ENCODE peak calls at places on chromosomes 7 and 10, in six cellular contexts. P, Y, K, N, I and G are unnamed samples.

GRCh38 chr10:56481521-56482091 is 120.5 kb upstream of the ZWINT start:
- DNase-seq in P (no peak), Y (no peak), K (no peak), N (no peak), I (no peak), G (no peak)

GRCh38 chr7:138756591-138757222 is 41.1 kb upstream of the TMEM213 start:
- DNase-seq in P (no peak), Y (no peak), K (no peak), N (peak; percentile 7), I (no peak), G (no peak)

GRCh38 chr10:88874271-88874670 is 5.8 kb upstream of the STAMBPL1 start:
- DNase-seq in P (no peak), Y (no peak), K (no peak), N (peak; percentile 6), I (no peak), G (no peak)

GRCh38 chr10:82942572-82943091 is 1067.6 kb downstream of the NRG3 start:
- DNase-seq in P (no peak), Y (no peak), K (no peak), N (peak; percentile 71), I (no peak), G (no peak)

GRCh38 chr7:40866601-40867000 is 731.8 kb downstream of the SUGCT start:
- DNase-seq in P (no peak), Y (peak; percentile 46), K (no peak), N (peak; percentile 34), I (no peak), G (no peak)

GRCh38 chr7:92723978-92724377 is 112.4 kb downstream of the CDK6 start:
- DNase-seq in P (no peak), Y (peak; percentile 20), K (no peak), N (no peak), I (no peak), G (no peak)

GRCh38 chr10:58511765-58512469 is 755 bp upstream of the BICC1 start:
- DNase-seq in P (no peak), Y (peak; percentile 13), K (peak; percentile 19), N (peak; percentile 6), I (peak; percentile 50), G (no peak)

GRCh38 chr10:6473901-6474370 is 106.1 kb downstream of the PRKCQ start:
- DNase-seq in P (no peak), Y (no peak), K (no peak), N (no peak), I (no peak), G (no peak)

GRCh38 chr7:16271355-16271754 is 150.0 kb downstream of the CRPPA start:
- DNase-seq in P (no peak), Y (no peak), K (no peak), N (no peak), I (no peak), G (no peak)

GRCh38 chr7:16270844-16271243 is 150.5 kb downstream of the CRPPA start:
- DNase-seq in P (no peak), Y (no peak), K (no peak), N (no peak), I (no peak), G (no peak)

GRCh38 chr7:16266877-16267276 is 154.5 kb downstream of the CRPPA start:
- DNase-seq in P (no peak), Y (no peak), K (no peak), N (no peak), I (no peak), G (no peak)

GRCh38 chr7:16267953-16268820 is 153.2 kb downstream of the CRPPA start:
- DNase-seq in P (no peak), Y (no peak), K (no peak), N (no peak), I (no peak), G (no peak)

DNA sequence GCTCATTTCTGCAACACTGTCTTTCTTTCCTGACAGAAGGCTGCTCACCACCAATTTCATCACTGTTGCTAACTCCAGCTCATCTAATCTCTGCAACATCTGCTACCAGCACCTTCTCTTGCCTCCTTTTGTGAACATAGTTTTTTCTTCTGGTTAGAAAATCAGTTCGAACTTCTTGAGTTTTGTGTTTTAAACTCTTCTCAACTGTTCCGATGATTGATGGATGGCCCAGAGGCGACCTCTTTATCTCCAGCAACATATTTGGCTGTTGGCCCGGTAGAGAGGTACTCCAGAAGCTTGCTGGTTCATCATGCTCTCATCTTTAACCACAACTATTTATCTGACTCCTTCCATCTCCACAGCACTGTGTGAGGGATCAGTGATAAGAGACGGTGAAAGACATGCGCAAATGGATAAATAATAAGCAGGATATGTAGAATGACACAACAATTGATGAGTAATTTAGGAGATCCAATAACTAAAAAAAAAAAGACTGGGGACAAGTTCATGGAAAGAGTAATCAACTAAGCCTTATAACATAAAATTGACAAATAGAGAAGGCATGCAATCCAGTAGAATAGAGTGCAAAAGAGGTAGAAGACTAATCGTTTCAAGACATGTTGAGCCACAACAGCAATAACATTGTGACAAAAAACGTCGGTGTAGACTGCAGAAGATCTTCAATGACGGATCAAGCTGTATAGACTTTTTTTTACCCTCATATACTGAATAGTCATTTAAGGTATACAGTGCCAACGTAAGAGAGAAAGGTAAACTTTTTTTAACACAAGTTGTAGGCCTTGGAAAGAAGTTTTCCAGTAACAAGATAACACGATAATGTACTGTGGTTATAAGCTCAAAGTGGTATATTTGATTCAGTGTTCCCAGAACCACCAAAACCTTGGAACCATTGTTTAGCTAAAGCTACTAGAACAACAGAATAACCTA is 152.2 kb downstream of the CRPPA start:
- DNase-seq in P (peak; percentile 72), Y (no peak), K (no peak), N (peak; percentile 96), I (no peak), G (peak; percentile 14)
- H3K4me3 ChIP-seq in P (no peak overlapping the region), Y (no peak overlapping the region), K (no peak overlapping the region), N (no peak overlapping the region), I (no peak overlapping the region), G (no peak overlapping the region)

DNA sequence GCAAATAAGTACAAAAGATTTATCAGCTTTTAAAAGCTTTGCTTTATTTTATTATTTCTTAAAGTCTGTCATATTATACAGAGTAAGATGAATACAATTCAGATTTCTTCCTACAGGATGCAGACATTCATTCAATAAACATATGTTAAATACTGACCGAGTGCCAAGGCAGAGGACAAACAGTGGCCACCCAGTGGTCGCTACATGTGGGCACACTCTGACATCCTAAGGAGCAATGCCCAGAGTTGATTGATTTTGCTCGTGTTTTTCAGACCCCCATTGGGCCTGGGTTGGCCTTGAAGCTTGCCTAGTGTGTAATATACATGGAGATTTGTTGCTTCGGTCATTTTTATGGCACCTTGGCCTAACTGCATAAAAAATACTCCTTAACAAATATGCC is 201.2 kb downstream of the CCDC3 start:
- DNase-seq in P (no peak), Y (no peak), K (no peak), N (no peak), I (no peak), G (no peak)
- TF ChIP-seq CTCF in P (peak; percentile 52), Y (no peak), K (no peak), N (no peak), I (no peak), G (peak; percentile 34)

DNA sequence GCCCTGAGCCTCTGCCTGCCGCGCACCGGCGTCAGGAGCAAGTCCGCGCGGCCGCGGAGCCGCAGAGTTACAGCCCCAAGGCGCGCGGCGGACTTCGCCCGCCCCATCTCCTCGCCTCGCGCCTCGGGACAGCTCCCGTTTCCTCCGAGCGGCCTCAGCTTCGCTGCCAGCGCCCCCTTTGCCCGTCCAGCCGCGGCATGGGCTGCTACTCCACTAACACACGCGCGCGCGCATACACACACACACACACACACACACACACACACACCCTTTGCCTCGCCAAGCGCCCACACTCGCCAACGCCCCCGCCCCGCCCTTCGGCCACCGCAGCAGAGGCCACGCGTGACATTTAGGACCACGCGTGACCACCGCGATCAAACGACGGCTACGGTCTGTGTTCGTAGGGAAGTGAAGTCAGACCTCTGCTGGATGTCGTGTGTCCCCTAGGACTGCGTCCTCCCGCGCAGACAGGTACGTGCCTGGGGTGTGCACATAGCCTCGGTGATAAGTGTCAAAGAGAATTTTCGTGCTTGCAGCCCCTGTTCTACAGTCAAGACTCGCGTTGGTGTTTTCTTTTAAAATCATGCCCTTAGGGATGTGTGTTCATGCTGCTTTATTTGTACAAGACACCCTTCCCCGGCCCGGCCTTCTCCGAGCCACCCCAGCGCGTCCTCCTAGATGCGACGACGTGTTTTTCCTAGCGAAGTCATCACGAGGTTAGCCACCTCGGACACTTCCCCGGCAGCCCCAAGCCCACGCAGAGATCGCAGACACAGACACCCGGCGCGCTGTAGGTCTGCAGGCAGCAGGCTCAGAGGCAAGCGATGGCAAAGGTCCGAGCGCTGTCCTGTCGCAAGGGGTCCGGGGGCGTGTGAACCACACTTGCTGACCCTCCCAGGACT is 890 bp downstream of the MKX start:
- DNase-seq in P (no peak), Y (peak; percentile 17), K (peak; percentile 33), N (peak; percentile 53), I (no peak), G (no peak)
- H3K4me3 ChIP-seq in P (peak overlapping the region; percentile 46), Y (peak overlapping the region; percentile 62), K (no peak overlapping the region), N (no peak overlapping the region), I (peak overlapping the region; percentile 47), G (peak overlapping the region; percentile 55)

GRCh38 chr7:151076863-151077704 is 3.5 kb downstream of the FASTK start:
- DNase-seq in P (no peak), Y (no peak), K (no peak), N (no peak), I (no peak), G (no peak)
- TF ChIP-seq CTCF in P (peak; percentile 57), Y (no peak), K (no peak), N (peak; percentile 30), I (no peak), G (peak; percentile 55)

DNA sequence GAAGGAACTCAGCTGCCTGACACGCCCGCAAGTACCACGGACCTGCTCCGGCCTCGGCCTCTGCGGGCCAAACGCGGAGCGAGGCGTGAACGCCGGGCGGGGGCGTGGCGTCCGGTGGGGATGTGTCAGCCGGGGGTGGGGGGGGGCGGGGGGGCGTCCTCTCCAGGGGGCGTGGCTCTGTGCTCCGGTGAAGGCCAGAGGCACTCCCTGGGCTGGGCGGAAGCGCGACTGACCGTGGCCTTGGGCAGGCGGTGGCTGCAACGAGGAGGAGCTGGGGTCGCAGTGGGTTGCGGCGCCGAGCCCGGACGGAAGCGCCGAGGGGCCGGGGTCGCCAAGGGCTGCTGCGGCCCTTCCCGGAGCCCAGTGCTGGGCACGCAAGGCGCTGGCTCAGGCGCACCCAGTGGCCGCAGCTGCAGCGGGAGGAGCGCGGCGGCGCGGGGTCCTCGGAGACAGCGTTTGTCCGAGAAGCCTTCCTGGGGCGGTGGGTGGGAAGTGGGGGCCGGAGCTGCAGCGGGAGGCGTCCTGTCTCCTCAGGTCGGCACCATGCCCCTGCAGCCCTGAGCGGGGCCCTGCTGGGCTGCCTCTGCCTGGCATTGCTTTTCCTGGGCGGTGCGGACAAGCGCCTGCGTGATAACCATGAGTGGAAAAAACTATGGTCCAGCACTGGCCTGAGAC is 59.0 kb upstream of the NUPR2 start:
- DNase-seq in P (no peak), Y (peak; percentile 15), K (peak; percentile 11), N (no peak), I (peak; percentile 20), G (no peak)
- H3K4me3 ChIP-seq in P (no peak overlapping the region), Y (peak overlapping the region; percentile 31), K (peak overlapping the region; percentile 6), N (no peak overlapping the region), I (no peak overlapping the region), G (no peak overlapping the region)

GRCh38 chr10:123451607-123452245 is 214.4 kb upstream of the GPR26 start:
- DNase-seq in P (no peak), Y (no peak), K (no peak), N (no peak), I (no peak), G (no peak)
- TF ChIP-seq CTCF in P (no peak), Y (no peak), K (no peak), N (no peak), I (no peak), G (no peak)

GRCh38 chr7:148773344-148773743 is 74.6 kb downstream of the CUL1 start:
- DNase-seq in P (no peak), Y (no peak), K (no peak), N (peak; percentile 26), I (no peak), G (no peak)

GRCh38 chr7:148772297-148773089 is 73.8 kb downstream of the CUL1 start:
- DNase-seq in P (peak; percentile 82), Y (no peak), K (no peak), N (peak; percentile 94), I (no peak), G (peak; percentile 61)

GRCh38 chr7:148770004-148770403 is 71.3 kb downstream of the CUL1 start:
- DNase-seq in P (no peak), Y (no peak), K (no peak), N (no peak), I (no peak), G (no peak)
- H3K4me3 ChIP-seq in P (no peak overlapping the region), Y (no peak overlapping the region), K (no peak overlapping the region), N (no peak overlapping the region), I (no peak overlapping the region), G (no peak overlapping the region)